ENCODE peak calls at places on chromosomes 7 and 10, in six cellular contexts. One of them, this sample, is unnamed.

GRCh38 chr7:117830422-117830954 is 42.8 kb downstream of the CTTNBP2 start:
- DNase-seq in posterior cingulate gyrus: no peak
- DNase-seq in T1000: no peak
- DNase-seq in hepatic stellate cell: no peak
- DNase-seq in epithelial cell of esophagus: no peak
- DNase-seq in OCI-M1: peak; percentile 28
- DNase-seq in this sample: no peak

GRCh38 chr7:158549834-158550700 is 37.6 kb downstream of the PTPRN2 start:
- DNase-seq in epithelial cell of esophagus: no peak
- DNase-seq in hepatic stellate cell: no peak
- DNase-seq in posterior cingulate gyrus: no peak
- DNase-seq in T1000: no peak
- DNase-seq in OCI-M1: no peak
- DNase-seq in this sample: no peak

GRCh38 chr7:75993689-75994387 is 557 bp downstream of the TMEM120A start:
- DNase-seq in T1000: peak; percentile 37
- DNase-seq in hepatic stellate cell: peak; percentile 90
- DNase-seq in posterior cingulate gyrus: no peak
- DNase-seq in epithelial cell of esophagus: peak; percentile 21
- DNase-seq in OCI-M1: peak; percentile 59
- DNase-seq in this sample: no peak

GRCh38 chr10:98172073-98172472 is 37.6 kb downstream of the R3HCC1L start:
- DNase-seq in epithelial cell of esophagus: no peak
- DNase-seq in T1000: no peak
- DNase-seq in posterior cingulate gyrus: no peak
- DNase-seq in hepatic stellate cell: no peak
- DNase-seq in OCI-M1: no peak
- DNase-seq in this sample: no peak

GRCh38 chr10:91592282-91593020 is 40.4 kb downstream of the PPP1R3C start:
- DNase-seq in hepatic stellate cell: no peak
- DNase-seq in posterior cingulate gyrus: no peak
- DNase-seq in epithelial cell of esophagus: no peak
- DNase-seq in OCI-M1: no peak
- DNase-seq in T1000: no peak
- DNase-seq in this sample: no peak

GRCh38 chr7:131867461-131867860 is 311.0 kb upstream of the PODXL start:
- DNase-seq in posterior cingulate gyrus: no peak
- DNase-seq in T1000: no peak
- DNase-seq in hepatic stellate cell: no peak
- DNase-seq in OCI-M1: no peak
- DNase-seq in epithelial cell of esophagus: no peak
- DNase-seq in this sample: no peak

GRCh38 chr10:75647675-75648074 is 216.3 kb downstream of the LRMDA start:
- DNase-seq in OCI-M1: no peak
- DNase-seq in T1000: no peak
- DNase-seq in epithelial cell of esophagus: no peak
- DNase-seq in posterior cingulate gyrus: no peak
- DNase-seq in hepatic stellate cell: no peak
- DNase-seq in this sample: no peak

GRCh38 chr10:31808258-31809218 is 120.1 kb downstream of the ARHGAP12 start:
- DNase-seq in posterior cingulate gyrus: no peak
- DNase-seq in epithelial cell of esophagus: peak; percentile 52
- DNase-seq in T1000: no peak
- DNase-seq in hepatic stellate cell: peak; percentile 14
- DNase-seq in OCI-M1: peak; percentile 87
- DNase-seq in this sample: no peak

GRCh38 chr10:53314856-53315255 is 542.3 kb upstream of the MBL2 start:
- DNase-seq in T1000: peak; percentile 62
- DNase-seq in posterior cingulate gyrus: no peak
- DNase-seq in epithelial cell of esophagus: peak; percentile 96
- DNase-seq in OCI-M1: peak; percentile 7
- DNase-seq in hepatic stellate cell: no peak
- DNase-seq in this sample: no peak

GRCh38 chr10:59362184-59362966 is at the start of gene FAM13C:
- DNase-seq in posterior cingulate gyrus: peak; percentile 66
- DNase-seq in OCI-M1: no peak
- DNase-seq in hepatic stellate cell: peak; percentile 47
- DNase-seq in T1000: peak; percentile 33
- DNase-seq in epithelial cell of esophagus: peak; percentile 71
- DNase-seq in this sample: no peak

GRCh38 chr7:43108255-43109011 is 4.0 kb upstream of the HECW1 start:
- DNase-seq in T1000: no peak
- DNase-seq in posterior cingulate gyrus: peak; percentile 68
- DNase-seq in hepatic stellate cell: peak; percentile 42
- DNase-seq in OCI-M1: peak; percentile 67
- DNase-seq in epithelial cell of esophagus: peak; percentile 68
- DNase-seq in this sample: peak; percentile 34